ENCODE peak calls at places on chromosomes 6 and 20, in nine cellular contexts. T is activated T-cell treated with anti-CD3 and anti-CD28 coated beads for 1 hour; M is activated CD4-positive, alpha-beta T cell treated with anti-CD3 and anti-CD28 coated beads, Interleukin-2, amount 50 U/mL, for 24 hours; A is HCEC 1CT; O is stimulated activated CD4-positive, alpha-beta T cell treated with anti-CD3 and anti-CD28 coated beads, Interleukin-1b, Interleukin-23, amount 100 ng/mL, for 48 hours; L is pancreas; G is head of caudate nucleus; K is T-helper 2 cell treated with Interferon-gamma antibody and Interleukin-4, amounts not matched to agents 5 μg/mL and 100 μg/mL, for 36 hours; F is CD4-positive, alpha-beta memory T cell. V is an unnamed sample.

GRCh38 chr6:154509421-154510143 is 903 bp downstream of the CNKSR3 start:
- DNase-seq in F (no peak), M (peak; percentile 1), L (peak; percentile 76), O (no peak), G (peak; percentile 36), K (no peak), T (no peak), A (peak; percentile 15), V (peak; percentile 81)

GRCh38 chr6:139973602-139974373 is 599.3 kb upstream of the CITED2 start:
- DNase-seq in T (no peak), K (no peak), O (no peak), L (no peak), A (peak; percentile 91), G (no peak), F (no peak), M (no peak), V (peak; percentile 22)

GRCh38 chr6:129497591-129498555 is 212.1 kb downstream of the ARHGAP18 start:
- DNase-seq in A (peak; percentile 16), O (no peak), T (no peak), L (no peak), G (no peak), M (no peak), F (no peak), K (no peak), V (no peak)

GRCh38 chr20:59735917-59736316 is 131.6 kb downstream of the PHACTR3 start:
- DNase-seq in F (no peak), O (no peak), G (no peak), T (no peak), A (no peak), M (no peak), L (no peak), K (no peak), V (no peak)

GRCh38 chr20:52191132-52191435 is 495 bp downstream of the ZFP64 start:
- DNase-seq in O (no peak), F (no peak), L (no peak), G (no peak), A (peak; percentile 47), M (no peak), T (no peak), K (no peak), V (no peak)

GRCh38 chr6:112691289-112691688 is 344.2 kb downstream of the RFPL4B start:
- DNase-seq in T (no peak), K (no peak), A (peak; percentile 92), G (no peak), L (no peak), F (no peak), O (no peak), M (no peak), V (peak; percentile 94)

GRCh38 chr20:1876975-1877603 is 18.1 kb upstream of the SIRPA start:
- DNase-seq in M (no peak), T (no peak), A (peak; percentile 22), G (no peak), K (no peak), F (no peak), L (no peak), O (no peak), V (peak; percentile 97)

GRCh38 chr20:1761116-1761515 is 103.5 kb upstream of the SIRPG start:
- DNase-seq in K (no peak), O (no peak), T (no peak), F (no peak), L (no peak), M (no peak), A (peak; percentile 93), G (no peak), V (peak; percentile 77)

GRCh38 chr6:80287607-80288006 is 181.1 kb downstream of the BCKDHB start:
- DNase-seq in L (no peak), G (no peak), T (no peak), A (no peak), O (no peak), F (no peak), M (no peak), K (no peak), V (no peak)

GRCh38 chr6:52552278-52552643 is 24.6 kb downstream of the TRAM2 start:
- DNase-seq in G (no peak), M (no peak), T (no peak), A (no peak), F (no peak), K (no peak), L (no peak), O (no peak), V (no peak)

GRCh38 chr6:166542580-166542912 is 43.9 kb downstream of the RAMACL start:
- DNase-seq in T (no peak), F (no peak), O (no peak), G (no peak), K (no peak), M (no peak), A (no peak), L (no peak), V (no peak)

GRCh38 chr6:10248378-10248843 is 166.5 kb downstream of the TFAP2A start:
- DNase-seq in K (no peak), T (no peak), L (no peak), F (no peak), O (no peak), M (no peak), G (no peak), A (no peak), V (no peak)

GRCh38 chr20:24718696-24719095 is 230.4 kb upstream of the CST7 start:
- DNase-seq in A (no peak), L (no peak), G (no peak), M (no peak), K (no peak), T (no peak), F (no peak), O (no peak), V (no peak)

GRCh38 chr20:48126227-48126740 is 341.0 kb upstream of the SULF2 start:
- DNase-seq in M (no peak), K (no peak), F (no peak), A (no peak), O (no peak), G (no peak), T (no peak), L (no peak), V (no peak)

V was measured in osteoblast.